ENCODE peak calls at places on chromosomes 16 and 17, in ten cellular contexts. One of them, this sample, is unnamed.
A peak's percentile ranks its signal among the peaks of the same experiment; 100 is the strongest.

GRCh38 chr17:53722407-53722806 is 100.3 kb upstream of the KIF2B start:
- DNase-seq in COR-L47: no peak
- DNase-seq in A549: peak; percentile 36
- DNase-seq in hypothalamus: no peak
- DNase-seq in MM.1S: no peak
- DNase-seq in ecto neural progenitor cell: no peak
- DNase-seq in activated T-helper 1 cell treated with anti-CD3 and anti-CD28 coated beads, Interleukin-12 subunit alpha, Interleukin-12 subunit beta, Interleukin-2, Interleukin-4 antibody, amounts not matched to agents 30 ng/mL and 10 ng/mL and 1 ng/mL, durations not matched to agents 14 hours and 24 hours and 36 hours: no peak
- DNase-seq in sigmoid colon: no peak
- DNase-seq in T1000: peak; percentile 84
- DNase-seq in transverse colon: no peak
- DNase-seq in this sample: no peak

GRCh38 chr17:28174352-28175046 is 132.0 kb downstream of the NLK start:
- DNase-seq in COR-L47: no peak
- DNase-seq in A549: no peak
- DNase-seq in hypothalamus: no peak
- DNase-seq in MM.1S: no peak
- DNase-seq in ecto neural progenitor cell: no peak
- DNase-seq in activated T-helper 1 cell treated with anti-CD3 and anti-CD28 coated beads, Interleukin-12 subunit alpha, Interleukin-12 subunit beta, Interleukin-2, Interleukin-4 antibody, amounts not matched to agents 30 ng/mL and 10 ng/mL and 1 ng/mL, durations not matched to agents 14 hours and 24 hours and 36 hours: peak; percentile 26
- DNase-seq in sigmoid colon: no peak
- DNase-seq in T1000: no peak
- DNase-seq in transverse colon: no peak
- DNase-seq in this sample: no peak

GRCh38 chr17:74104921-74105320 is 98.6 kb upstream of the RPL38 start:
- DNase-seq in COR-L47: no peak
- DNase-seq in A549: no peak
- DNase-seq in hypothalamus: no peak
- DNase-seq in MM.1S: no peak
- DNase-seq in ecto neural progenitor cell: no peak
- DNase-seq in activated T-helper 1 cell treated with anti-CD3 and anti-CD28 coated beads, Interleukin-12 subunit alpha, Interleukin-12 subunit beta, Interleukin-2, Interleukin-4 antibody, amounts not matched to agents 30 ng/mL and 10 ng/mL and 1 ng/mL, durations not matched to agents 14 hours and 24 hours and 36 hours: no peak
- DNase-seq in sigmoid colon: no peak
- DNase-seq in T1000: no peak
- DNase-seq in transverse colon: no peak
- DNase-seq in this sample: no peak

GRCh38 chr16:68232335-68232734 is 3.6 kb downstream of the ESRP2 start:
- DNase-seq in COR-L47: no peak
- DNase-seq in A549: no peak
- DNase-seq in hypothalamus: no peak
- DNase-seq in MM.1S: no peak
- DNase-seq in ecto neural progenitor cell: no peak
- DNase-seq in activated T-helper 1 cell treated with anti-CD3 and anti-CD28 coated beads, Interleukin-12 subunit alpha, Interleukin-12 subunit beta, Interleukin-2, Interleukin-4 antibody, amounts not matched to agents 30 ng/mL and 10 ng/mL and 1 ng/mL, durations not matched to agents 14 hours and 24 hours and 36 hours: no peak
- DNase-seq in sigmoid colon: peak; percentile 66
- DNase-seq in T1000: no peak
- DNase-seq in transverse colon: no peak
- DNase-seq in this sample: no peak

GRCh38 chr16:14291941-14292825 is 221.1 kb downstream of the MRTFB start:
- DNase-seq in COR-L47: no peak
- DNase-seq in A549: no peak
- DNase-seq in hypothalamus: no peak
- DNase-seq in MM.1S: no peak
- DNase-seq in ecto neural progenitor cell: no peak
- DNase-seq in activated T-helper 1 cell treated with anti-CD3 and anti-CD28 coated beads, Interleukin-12 subunit alpha, Interleukin-12 subunit beta, Interleukin-2, Interleukin-4 antibody, amounts not matched to agents 30 ng/mL and 10 ng/mL and 1 ng/mL, durations not matched to agents 14 hours and 24 hours and 36 hours: no peak
- DNase-seq in sigmoid colon: no peak
- DNase-seq in T1000: no peak
- DNase-seq in transverse colon: no peak
- DNase-seq in this sample: no peak

GRCh38 chr16:31853300-31853699 is 20.3 kb upstream of the ZNF267 start:
- DNase-seq in COR-L47: no peak
- DNase-seq in A549: no peak
- DNase-seq in hypothalamus: no peak
- DNase-seq in MM.1S: no peak
- DNase-seq in ecto neural progenitor cell: no peak
- DNase-seq in activated T-helper 1 cell treated with anti-CD3 and anti-CD28 coated beads, Interleukin-12 subunit alpha, Interleukin-12 subunit beta, Interleukin-2, Interleukin-4 antibody, amounts not matched to agents 30 ng/mL and 10 ng/mL and 1 ng/mL, durations not matched to agents 14 hours and 24 hours and 36 hours: no peak
- DNase-seq in sigmoid colon: no peak
- DNase-seq in T1000: no peak
- DNase-seq in transverse colon: no peak
- DNase-seq in this sample: no peak

GRCh38 chr17:79005063-79005861 is 4.3 kb downstream of the CANT1 start:
- DNase-seq in COR-L47: peak; percentile 93
- DNase-seq in A549: no peak
- DNase-seq in hypothalamus: no peak
- DNase-seq in MM.1S: no peak
- DNase-seq in ecto neural progenitor cell: no peak
- DNase-seq in activated T-helper 1 cell treated with anti-CD3 and anti-CD28 coated beads, Interleukin-12 subunit alpha, Interleukin-12 subunit beta, Interleukin-2, Interleukin-4 antibody, amounts not matched to agents 30 ng/mL and 10 ng/mL and 1 ng/mL, durations not matched to agents 14 hours and 24 hours and 36 hours: no peak
- DNase-seq in sigmoid colon: peak; percentile 54
- DNase-seq in T1000: no peak
- DNase-seq in transverse colon: peak; percentile 88
- DNase-seq in this sample: peak; percentile 65

GRCh38 chr17:19447085-19447583 is 36.1 kb downstream of the RNF112 start:
- DNase-seq in COR-L47: peak; percentile 35
- DNase-seq in A549: peak; percentile 80
- DNase-seq in hypothalamus: peak; percentile 75
- DNase-seq in MM.1S: peak; percentile 68
- DNase-seq in ecto neural progenitor cell: peak; percentile 86
- DNase-seq in activated T-helper 1 cell treated with anti-CD3 and anti-CD28 coated beads, Interleukin-12 subunit alpha, Interleukin-12 subunit beta, Interleukin-2, Interleukin-4 antibody, amounts not matched to agents 30 ng/mL and 10 ng/mL and 1 ng/mL, durations not matched to agents 14 hours and 24 hours and 36 hours: peak; percentile 50
- DNase-seq in sigmoid colon: peak; percentile 90
- DNase-seq in T1000: peak; percentile 73
- DNase-seq in transverse colon: peak; percentile 80
- DNase-seq in this sample: peak; percentile 84

GRCh38 chr17:44569459-44569858 is 12.2 kb downstream of the FZD2 start:
- DNase-seq in COR-L47: no peak
- DNase-seq in A549: no peak
- DNase-seq in hypothalamus: no peak
- DNase-seq in MM.1S: no peak
- DNase-seq in ecto neural progenitor cell: no peak
- DNase-seq in activated T-helper 1 cell treated with anti-CD3 and anti-CD28 coated beads, Interleukin-12 subunit alpha, Interleukin-12 subunit beta, Interleukin-2, Interleukin-4 antibody, amounts not matched to agents 30 ng/mL and 10 ng/mL and 1 ng/mL, durations not matched to agents 14 hours and 24 hours and 36 hours: no peak
- DNase-seq in sigmoid colon: no peak
- DNase-seq in T1000: no peak
- DNase-seq in transverse colon: no peak
- DNase-seq in this sample: no peak

GRCh38 chr16:85569615-85570212 is 43.4 kb upstream of the GSE1 start:
- DNase-seq in COR-L47: peak; percentile 98
- DNase-seq in A549: no peak
- DNase-seq in hypothalamus: no peak
- DNase-seq in MM.1S: peak; percentile 76
- DNase-seq in ecto neural progenitor cell: no peak
- DNase-seq in activated T-helper 1 cell treated with anti-CD3 and anti-CD28 coated beads, Interleukin-12 subunit alpha, Interleukin-12 subunit beta, Interleukin-2, Interleukin-4 antibody, amounts not matched to agents 30 ng/mL and 10 ng/mL and 1 ng/mL, durations not matched to agents 14 hours and 24 hours and 36 hours: no peak
- DNase-seq in sigmoid colon: no peak
- DNase-seq in T1000: peak; percentile 79
- DNase-seq in transverse colon: peak; percentile 68
- DNase-seq in this sample: no peak

GRCh38 chr17:39722965-39723848 is 7.1 kb downstream of the MIEN1 start:
- DNase-seq in COR-L47: no peak
- DNase-seq in A549: peak; percentile 41
- DNase-seq in hypothalamus: no peak
- DNase-seq in MM.1S: no peak
- DNase-seq in ecto neural progenitor cell: no peak
- DNase-seq in activated T-helper 1 cell treated with anti-CD3 and anti-CD28 coated beads, Interleukin-12 subunit alpha, Interleukin-12 subunit beta, Interleukin-2, Interleukin-4 antibody, amounts not matched to agents 30 ng/mL and 10 ng/mL and 1 ng/mL, durations not matched to agents 14 hours and 24 hours and 36 hours: no peak
- DNase-seq in sigmoid colon: no peak
- DNase-seq in T1000: no peak
- DNase-seq in transverse colon: peak; percentile 57
- DNase-seq in this sample: no peak

GRCh38 chr17:2388020-2388704 is 12.7 kb downstream of the MNT start:
- DNase-seq in COR-L47: no peak
- DNase-seq in A549: no peak
- DNase-seq in hypothalamus: no peak
- DNase-seq in MM.1S: no peak
- DNase-seq in ecto neural progenitor cell: no peak
- DNase-seq in activated T-helper 1 cell treated with anti-CD3 and anti-CD28 coated beads, Interleukin-12 subunit alpha, Interleukin-12 subunit beta, Interleukin-2, Interleukin-4 antibody, amounts not matched to agents 30 ng/mL and 10 ng/mL and 1 ng/mL, durations not matched to agents 14 hours and 24 hours and 36 hours: no peak
- DNase-seq in sigmoid colon: no peak
- DNase-seq in T1000: no peak
- DNase-seq in transverse colon: no peak
- DNase-seq in this sample: no peak

GRCh38 chr16:76976101-76976500 is 214.9 kb upstream of the MON1B start:
- DNase-seq in COR-L47: no peak
- DNase-seq in A549: no peak
- DNase-seq in hypothalamus: no peak
- DNase-seq in MM.1S: peak; percentile 76
- DNase-seq in ecto neural progenitor cell: no peak
- DNase-seq in activated T-helper 1 cell treated with anti-CD3 and anti-CD28 coated beads, Interleukin-12 subunit alpha, Interleukin-12 subunit beta, Interleukin-2, Interleukin-4 antibody, amounts not matched to agents 30 ng/mL and 10 ng/mL and 1 ng/mL, durations not matched to agents 14 hours and 24 hours and 36 hours: no peak
- DNase-seq in sigmoid colon: no peak
- DNase-seq in T1000: no peak
- DNase-seq in transverse colon: no peak
- DNase-seq in this sample: no peak

GRCh38 chr17:2081564-2081963 is 26.7 kb downstream of the HIC1 start:
- DNase-seq in COR-L47: no peak
- DNase-seq in A549: no peak
- DNase-seq in hypothalamus: no peak
- DNase-seq in MM.1S: no peak
- DNase-seq in ecto neural progenitor cell: no peak
- DNase-seq in activated T-helper 1 cell treated with anti-CD3 and anti-CD28 coated beads, Interleukin-12 subunit alpha, Interleukin-12 subunit beta, Interleukin-2, Interleukin-4 antibody, amounts not matched to agents 30 ng/mL and 10 ng/mL and 1 ng/mL, durations not matched to agents 14 hours and 24 hours and 36 hours: no peak
- DNase-seq in sigmoid colon: no peak
- DNase-seq in T1000: no peak
- DNase-seq in transverse colon: no peak
- DNase-seq in this sample: no peak

GRCh38 chr16:59702531-59702930 is 968.4 kb upstream of the GOT2 start:
- DNase-seq in COR-L47: no peak
- DNase-seq in A549: no peak
- DNase-seq in hypothalamus: no peak
- DNase-seq in MM.1S: no peak
- DNase-seq in ecto neural progenitor cell: no peak
- DNase-seq in activated T-helper 1 cell treated with anti-CD3 and anti-CD28 coated beads, Interleukin-12 subunit alpha, Interleukin-12 subunit beta, Interleukin-2, Interleukin-4 antibody, amounts not matched to agents 30 ng/mL and 10 ng/mL and 1 ng/mL, durations not matched to agents 14 hours and 24 hours and 36 hours: no peak
- DNase-seq in sigmoid colon: no peak
- DNase-seq in T1000: no peak
- DNase-seq in transverse colon: no peak
- DNase-seq in this sample: no peak

GRCh38 chr16:56608876-56609462 is 585 bp downstream of the MT2A start:
- DNase-seq in COR-L47: no peak
- DNase-seq in A549: no peak
- DNase-seq in hypothalamus: peak; percentile 28
- DNase-seq in MM.1S: no peak
- DNase-seq in ecto neural progenitor cell: no peak
- DNase-seq in activated T-helper 1 cell treated with anti-CD3 and anti-CD28 coated beads, Interleukin-12 subunit alpha, Interleukin-12 subunit beta, Interleukin-2, Interleukin-4 antibody, amounts not matched to agents 30 ng/mL and 10 ng/mL and 1 ng/mL, durations not matched to agents 14 hours and 24 hours and 36 hours: no peak
- DNase-seq in sigmoid colon: no peak
- DNase-seq in T1000: no peak
- DNase-seq in transverse colon: no peak
- DNase-seq in this sample: no peak

GRCh38 chr16:22898131-22898530 is 84.2 kb downstream of the HS3ST2 start:
- DNase-seq in COR-L47: no peak
- DNase-seq in A549: no peak
- DNase-seq in hypothalamus: no peak
- DNase-seq in MM.1S: no peak
- DNase-seq in ecto neural progenitor cell: no peak
- DNase-seq in activated T-helper 1 cell treated with anti-CD3 and anti-CD28 coated beads, Interleukin-12 subunit alpha, Interleukin-12 subunit beta, Interleukin-2, Interleukin-4 antibody, amounts not matched to agents 30 ng/mL and 10 ng/mL and 1 ng/mL, durations not matched to agents 14 hours and 24 hours and 36 hours: no peak
- DNase-seq in sigmoid colon: no peak
- DNase-seq in T1000: no peak
- DNase-seq in transverse colon: no peak
- DNase-seq in this sample: no peak

GRCh38 chr16:72886366-72886974 is 161.5 kb downstream of the ZFHX3 start:
- DNase-seq in COR-L47: no peak
- DNase-seq in A549: no peak
- DNase-seq in hypothalamus: no peak
- DNase-seq in MM.1S: no peak
- DNase-seq in ecto neural progenitor cell: no peak
- DNase-seq in activated T-helper 1 cell treated with anti-CD3 and anti-CD28 coated beads, Interleukin-12 subunit alpha, Interleukin-12 subunit beta, Interleukin-2, Interleukin-4 antibody, amounts not matched to agents 30 ng/mL and 10 ng/mL and 1 ng/mL, durations not matched to agents 14 hours and 24 hours and 36 hours: no peak
- DNase-seq in sigmoid colon: no peak
- DNase-seq in T1000: no peak
- DNase-seq in transverse colon: no peak
- DNase-seq in this sample: no peak

GRCh38 chr16:50553731-50554360 is 5.7 kb downstream of the NKD1 start:
- DNase-seq in COR-L47: no peak
- DNase-seq in A549: no peak
- DNase-seq in hypothalamus: no peak
- DNase-seq in MM.1S: no peak
- DNase-seq in ecto neural progenitor cell: no peak
- DNase-seq in activated T-helper 1 cell treated with anti-CD3 and anti-CD28 coated beads, Interleukin-12 subunit alpha, Interleukin-12 subunit beta, Interleukin-2, Interleukin-4 antibody, amounts not matched to agents 30 ng/mL and 10 ng/mL and 1 ng/mL, durations not matched to agents 14 hours and 24 hours and 36 hours: no peak
- DNase-seq in sigmoid colon: no peak
- DNase-seq in T1000: no peak
- DNase-seq in transverse colon: no peak
- DNase-seq in this sample: no peak

GRCh38 chr17:68197997-68198930 is 49.6 kb upstream of the AMZ2 start:
- DNase-seq in COR-L47: no peak
- DNase-seq in A549: peak; percentile 24
- DNase-seq in hypothalamus: no peak
- DNase-seq in MM.1S: no peak
- DNase-seq in ecto neural progenitor cell: peak; percentile 62
- DNase-seq in activated T-helper 1 cell treated with anti-CD3 and anti-CD28 coated beads, Interleukin-12 subunit alpha, Interleukin-12 subunit beta, Interleukin-2, Interleukin-4 antibody, amounts not matched to agents 30 ng/mL and 10 ng/mL and 1 ng/mL, durations not matched to agents 14 hours and 24 hours and 36 hours: no peak
- DNase-seq in sigmoid colon: no peak
- DNase-seq in T1000: no peak
- DNase-seq in transverse colon: no peak
- DNase-seq in this sample: no peak

GRCh38 chr17:17321356-17322025 is 18.3 kb downstream of the NT5M start:
- DNase-seq in COR-L47: no peak
- DNase-seq in A549: no peak
- DNase-seq in hypothalamus: no peak
- DNase-seq in MM.1S: no peak
- DNase-seq in ecto neural progenitor cell: no peak
- DNase-seq in activated T-helper 1 cell treated with anti-CD3 and anti-CD28 coated beads, Interleukin-12 subunit alpha, Interleukin-12 subunit beta, Interleukin-2, Interleukin-4 antibody, amounts not matched to agents 30 ng/mL and 10 ng/mL and 1 ng/mL, durations not matched to agents 14 hours and 24 hours and 36 hours: no peak
- DNase-seq in sigmoid colon: no peak
- DNase-seq in T1000: no peak
- DNase-seq in transverse colon: no peak
- DNase-seq in this sample: no peak

GRCh38 chr17:75889454-75889853 is 7.3 kb downstream of the TRIM65 start:
- DNase-seq in COR-L47: no peak
- DNase-seq in A549: no peak
- DNase-seq in hypothalamus: no peak
- DNase-seq in MM.1S: no peak
- DNase-seq in ecto neural progenitor cell: no peak
- DNase-seq in activated T-helper 1 cell treated with anti-CD3 and anti-CD28 coated beads, Interleukin-12 subunit alpha, Interleukin-12 subunit beta, Interleukin-2, Interleukin-4 antibody, amounts not matched to agents 30 ng/mL and 10 ng/mL and 1 ng/mL, durations not matched to agents 14 hours and 24 hours and 36 hours: no peak
- DNase-seq in sigmoid colon: no peak
- DNase-seq in T1000: no peak
- DNase-seq in transverse colon: no peak
- DNase-seq in this sample: no peak

GRCh38 chr16:67668495-67669157 is 2.0 kb downstream of the C16orf86 start:
- DNase-seq in COR-L47: no peak
- DNase-seq in A549: no peak
- DNase-seq in hypothalamus: no peak
- DNase-seq in MM.1S: no peak
- DNase-seq in ecto neural progenitor cell: no peak
- DNase-seq in activated T-helper 1 cell treated with anti-CD3 and anti-CD28 coated beads, Interleukin-12 subunit alpha, Interleukin-12 subunit beta, Interleukin-2, Interleukin-4 antibody, amounts not matched to agents 30 ng/mL and 10 ng/mL and 1 ng/mL, durations not matched to agents 14 hours and 24 hours and 36 hours: no peak
- DNase-seq in sigmoid colon: no peak
- DNase-seq in T1000: no peak
- DNase-seq in transverse colon: no peak
- DNase-seq in this sample: no peak

GRCh38 chr17:4790705-4791088 is 1.9 kb downstream of the GLTPD2 start:
- DNase-seq in COR-L47: no peak
- DNase-seq in A549: no peak
- DNase-seq in hypothalamus: no peak
- DNase-seq in MM.1S: no peak
- DNase-seq in ecto neural progenitor cell: no peak
- DNase-seq in activated T-helper 1 cell treated with anti-CD3 and anti-CD28 coated beads, Interleukin-12 subunit alpha, Interleukin-12 subunit beta, Interleukin-2, Interleukin-4 antibody, amounts not matched to agents 30 ng/mL and 10 ng/mL and 1 ng/mL, durations not matched to agents 14 hours and 24 hours and 36 hours: no peak
- DNase-seq in sigmoid colon: no peak
- DNase-seq in T1000: no peak
- DNase-seq in transverse colon: no peak
- DNase-seq in this sample: no peak

GRCh38 chr17:65522751-65523404 is 38.6 kb downstream of the AXIN2 start:
- DNase-seq in COR-L47: no peak
- DNase-seq in A549: no peak
- DNase-seq in hypothalamus: no peak
- DNase-seq in MM.1S: no peak
- DNase-seq in ecto neural progenitor cell: no peak
- DNase-seq in activated T-helper 1 cell treated with anti-CD3 and anti-CD28 coated beads, Interleukin-12 subunit alpha, Interleukin-12 subunit beta, Interleukin-2, Interleukin-4 antibody, amounts not matched to agents 30 ng/mL and 10 ng/mL and 1 ng/mL, durations not matched to agents 14 hours and 24 hours and 36 hours: no peak
- DNase-seq in sigmoid colon: no peak
- DNase-seq in T1000: no peak
- DNase-seq in transverse colon: no peak
- DNase-seq in this sample: no peak

GRCh38 chr17:28747046-28747691 is 3.4 kb downstream of the TRAF4 start:
- DNase-seq in COR-L47: no peak
- DNase-seq in A549: no peak
- DNase-seq in hypothalamus: peak; percentile 77
- DNase-seq in MM.1S: no peak
- DNase-seq in ecto neural progenitor cell: peak; percentile 74
- DNase-seq in activated T-helper 1 cell treated with anti-CD3 and anti-CD28 coated beads, Interleukin-12 subunit alpha, Interleukin-12 subunit beta, Interleukin-2, Interleukin-4 antibody, amounts not matched to agents 30 ng/mL and 10 ng/mL and 1 ng/mL, durations not matched to agents 14 hours and 24 hours and 36 hours: no peak
- DNase-seq in sigmoid colon: no peak
- DNase-seq in T1000: no peak
- DNase-seq in transverse colon: peak; percentile 78
- DNase-seq in this sample: peak; percentile 76

GRCh38 chr17:67244621-67245072 is 349 bp downstream of the HELZ start:
- DNase-seq in COR-L47: no peak
- DNase-seq in A549: peak; percentile 23
- DNase-seq in hypothalamus: peak; percentile 12
- DNase-seq in MM.1S: no peak
- DNase-seq in ecto neural progenitor cell: no peak
- DNase-seq in activated T-helper 1 cell treated with anti-CD3 and anti-CD28 coated beads, Interleukin-12 subunit alpha, Interleukin-12 subunit beta, Interleukin-2, Interleukin-4 antibody, amounts not matched to agents 30 ng/mL and 10 ng/mL and 1 ng/mL, durations not matched to agents 14 hours and 24 hours and 36 hours: no peak
- DNase-seq in sigmoid colon: no peak
- DNase-seq in T1000: no peak
- DNase-seq in transverse colon: peak; percentile 19
- DNase-seq in this sample: no peak

GRCh38 chr16:27813591-27813990 is 249.9 kb downstream of the GSG1L start:
- DNase-seq in COR-L47: no peak
- DNase-seq in A549: no peak
- DNase-seq in hypothalamus: no peak
- DNase-seq in MM.1S: no peak
- DNase-seq in ecto neural progenitor cell: peak; percentile 15
- DNase-seq in activated T-helper 1 cell treated with anti-CD3 and anti-CD28 coated beads, Interleukin-12 subunit alpha, Interleukin-12 subunit beta, Interleukin-2, Interleukin-4 antibody, amounts not matched to agents 30 ng/mL and 10 ng/mL and 1 ng/mL, durations not matched to agents 14 hours and 24 hours and 36 hours: no peak
- DNase-seq in sigmoid colon: peak; percentile 42
- DNase-seq in T1000: no peak
- DNase-seq in transverse colon: no peak
- DNase-seq in this sample: no peak

This sample was measured in mucosa of gallbladder.